ENCODE peak calls at places on chromosomes 1 and 21, in ten cellular contexts. J is esophagus muscularis mucosa, A is A549, N is lung, R is chondrocyte, X is tibial artery, G is astrocyte of the spinal cord, Q is fibroblast of pulmonary artery, O is hepatocyte, C is K562. W is an unnamed sample.

GRCh38 chr1:61170328-61171238 is 88.2 kb downstream of the NFIA start:
- DNase-seq in J (no peak), A (no peak), N (no peak), R (no peak), X (no peak), G (no peak), Q (peak; percentile 50), O (no peak), C (peak; percentile 66), W (peak; percentile 16)

GRCh38 chr1:162840256-162840839 is 20.6 kb downstream of the CCDC190 start:
- DNase-seq in J (no peak), A (no peak), N (no peak), R (no peak), X (no peak), G (no peak), Q (no peak), O (no peak), C (no peak), W (no peak)

GRCh38 chr1:212410231-212410825 is 4.4 kb downstream of the PACC1 start:
- DNase-seq in J (no peak), A (no peak), N (no peak), R (no peak), X (no peak), G (no peak), Q (no peak), O (peak; percentile 18), C (no peak), W (no peak)

GRCh38 chr1:6958407-6958806 is 173.2 kb downstream of the CAMTA1 start:
- DNase-seq in J (no peak), A (no peak), N (no peak), R (no peak), X (no peak), G (no peak), Q (peak; percentile 9), O (no peak), C (no peak), W (no peak)

GRCh38 chr21:44947111-44947929 is 7.5 kb downstream of the SLX9 start:
- DNase-seq in J (no peak), A (no peak), N (no peak), R (peak; percentile 71), X (no peak), G (no peak), Q (no peak), O (no peak), C (no peak), W (no peak)

GRCh38 chr1:179061360-179062282 is 20.2 kb upstream of the TOR3A start:
- DNase-seq in J (no peak), A (no peak), N (no peak), R (no peak), X (no peak), G (no peak), Q (no peak), O (no peak), C (no peak), W (no peak)

GRCh38 chr1:113390871-113391642 is 742 bp downstream of the MAGI3 start:
- DNase-seq in J (no peak), A (peak; percentile 8), N (peak; percentile 48), R (no peak), X (peak; percentile 41), G (no peak), Q (peak; percentile 41), O (peak; percentile 65), C (peak; percentile 21), W (peak; percentile 45)

GRCh38 chr1:154186177-154186576 is 5.7 kb downstream of the TPM3 start:
- DNase-seq in J (no peak), A (peak; percentile 36), N (peak; percentile 65), R (no peak), X (no peak), G (peak; percentile 35), Q (peak; percentile 81), O (peak; percentile 71), C (peak; percentile 73), W (peak; percentile 70)

GRCh38 chr1:1620433-1621139 is 5.3 kb downstream of the MIB2 start:
- DNase-seq in J (no peak), A (no peak), N (no peak), R (no peak), X (no peak), G (no peak), Q (no peak), O (no peak), C (no peak), W (no peak)

GRCh38 chr1:229229721-229230135 is 41.2 kb upstream of the RAB4A start:
- DNase-seq in J (peak; percentile 96), A (no peak), N (peak; percentile 65), R (no peak), X (peak; percentile 87), G (no peak), Q (peak; percentile 85), O (peak; percentile 27), C (no peak), W (peak; percentile 42)

GRCh38 chr1:35640380-35641232 is 720 bp downstream of the PSMB2 start:
- DNase-seq in J (no peak), A (no peak), N (no peak), R (no peak), X (no peak), G (no peak), Q (no peak), O (no peak), C (no peak), W (peak; percentile 1)

DNA sequence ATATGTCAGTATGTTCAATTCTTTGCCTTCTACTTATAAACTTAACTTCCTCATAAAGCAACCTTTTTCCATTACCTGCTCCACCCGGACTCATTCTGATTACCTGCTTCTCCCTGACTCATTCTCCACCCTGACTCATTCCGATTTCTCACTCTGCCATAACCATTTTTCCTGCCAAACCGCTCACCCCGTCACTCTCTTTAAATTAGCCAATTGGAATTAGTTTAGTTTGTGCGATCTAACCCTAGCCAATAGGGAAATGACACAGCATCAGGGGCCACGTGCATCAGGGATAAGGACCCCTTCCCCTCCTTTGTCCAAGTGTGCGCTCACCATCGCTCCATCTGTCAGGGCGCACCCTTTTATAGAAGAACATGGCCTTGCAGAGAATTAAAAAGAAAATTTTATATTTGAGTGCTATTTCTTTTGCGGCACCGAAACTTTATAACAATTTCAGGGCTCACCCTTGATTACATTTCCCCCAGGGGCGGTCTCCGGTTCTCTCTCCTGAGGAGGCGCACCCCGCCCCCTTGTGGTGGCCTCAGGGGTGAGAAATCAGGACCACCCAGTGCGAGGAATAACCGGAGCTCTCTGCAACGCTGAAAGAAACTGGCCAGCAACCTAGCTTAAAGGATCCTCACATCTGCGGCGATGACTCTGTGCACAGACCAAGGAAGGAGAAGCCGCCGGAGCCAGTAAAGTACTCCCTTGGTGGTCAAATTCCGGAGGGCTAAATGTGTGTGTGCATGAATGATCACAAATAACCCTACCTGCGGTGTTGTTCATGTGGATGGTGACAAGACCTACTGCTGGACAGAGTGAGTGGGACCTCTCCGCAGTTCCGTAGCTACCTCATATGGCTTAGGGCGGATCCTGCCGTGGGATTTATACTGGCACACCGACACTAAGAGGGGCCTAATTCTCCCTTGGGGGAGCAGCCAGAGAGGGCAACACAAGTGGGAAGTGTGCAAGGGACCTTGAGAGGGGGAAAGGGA is 30.3 kb upstream of the CBR3 start:
- DNase-seq in J (no peak), A (no peak), N (no peak), R (no peak), X (peak; percentile 43), G (peak; percentile 58), Q (peak; percentile 46), O (peak; percentile 41), C (peak; percentile 47), W (peak; percentile 58)
- TF ChIP-seq CTCF in J (peak; percentile 56), A (no peak), N (no peak), R (peak; percentile 67), X (peak; percentile 41), G (peak; percentile 63), Q (peak; percentile 41), O (peak; percentile 45), C (peak; percentile 68), W (peak; percentile 53)

GRCh38 chr21:41651396-41651795 is 115.5 kb downstream of the RIPK4 start:
- DNase-seq in J (no peak), A (no peak), N (no peak), R (no peak), X (no peak), G (no peak), Q (no peak), O (no peak), C (no peak), W (no peak)

GRCh38 chr21:41653944-41654625 is 112.8 kb downstream of the RIPK4 start:
- DNase-seq in J (no peak), A (no peak), N (no peak), R (no peak), X (no peak), G (peak; percentile 38), Q (peak; percentile 89), O (no peak), C (no peak), W (no peak)

GRCh38 chr21:41653243-41653943 is 113.5 kb downstream of the RIPK4 start:
- DNase-seq in J (no peak), A (no peak), N (no peak), R (no peak), X (no peak), G (no peak), Q (no peak), O (no peak), C (no peak), W (no peak)

GRCh38 chr21:41650526-41651145 is 116.2 kb downstream of the RIPK4 start:
- DNase-seq in J (no peak), A (no peak), N (no peak), R (no peak), X (no peak), G (no peak), Q (no peak), O (no peak), C (no peak), W (no peak)

GRCh38 chr21:41651830-41652229 is 115.0 kb downstream of the RIPK4 start:
- DNase-seq in J (no peak), A (no peak), N (no peak), R (no peak), X (no peak), G (no peak), Q (no peak), O (no peak), C (no peak), W (no peak)
- TF ChIP-seq CTCF in J (no peak), A (no peak), N (no peak), R (no peak), X (no peak), G (no peak), Q (no peak), O (no peak), C (no peak), W (no peak)

GRCh38 chr1:114558548-114558947 is 22.9 kb downstream of the BCAS2 start:
- DNase-seq in J (no peak), A (peak; percentile 18), N (no peak), R (no peak), X (no peak), G (no peak), Q (peak; percentile 28), O (peak; percentile 10), C (peak; percentile 52), W (no peak)
- TF ChIP-seq CTCF in J (peak; percentile 26), A (peak; percentile 39), N (peak; percentile 9), R (peak; percentile 64), X (peak; percentile 27), G (no peak), Q (peak; percentile 36), O (peak; percentile 41), C (peak; percentile 57), W (no peak)

DNA sequence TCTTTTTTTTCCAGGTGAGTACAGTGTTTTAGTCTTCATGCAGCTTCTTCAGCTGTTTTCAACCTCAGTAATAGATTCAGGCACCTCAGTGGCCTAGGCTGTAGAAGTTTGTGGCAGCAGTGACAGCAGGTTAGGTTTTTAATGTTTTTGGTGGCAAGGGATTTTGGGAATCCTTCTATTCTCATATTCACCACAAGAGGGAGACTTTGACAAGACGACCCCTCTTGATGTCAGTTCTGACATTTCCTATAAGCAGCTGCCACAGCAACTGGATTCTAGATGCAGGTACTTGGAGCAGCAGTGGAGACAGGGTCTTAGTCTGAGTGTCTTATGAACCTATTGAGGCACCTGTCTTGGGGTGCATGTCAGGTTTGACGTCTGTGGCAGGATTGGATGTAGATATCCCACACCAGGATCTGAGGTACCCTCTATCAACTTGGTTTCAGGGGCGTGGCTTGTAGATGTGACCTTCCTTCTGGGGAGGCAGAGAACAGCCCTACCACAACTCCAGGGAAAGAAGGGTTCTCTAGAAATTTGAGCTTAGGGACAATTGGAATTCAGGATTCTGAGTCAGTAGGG is 1104.2 kb upstream of the TMPRSS15 start:
- DNase-seq in J (no peak), A (no peak), N (no peak), R (no peak), X (no peak), G (no peak), Q (peak; percentile 4), O (peak; percentile 15), C (peak; percentile 18), W (no peak)
- TF ChIP-seq CTCF in J (no peak), A (no peak), N (no peak), R (peak; percentile 71), X (no peak), G (peak; percentile 8), Q (peak; percentile 16), O (peak; percentile 44), C (peak; percentile 20), W (no peak)

W was measured in Calu3.